ENCODE peak calls at places on chromosome 17, in six cellular contexts. A is ovary; P is stimulated activated CD8-positive, alpha-beta memory T cell treated with anti-CD3 and anti-CD28 coated beads, Interleukin-4, amount 100 ng/mL, for 4 hours; K is GM03348; M is transverse colon; S is aorta. T is an unnamed sample.

GRCh38 chr17:21066394-21066793 is 23.6 kb upstream of the USP22 start:
- DNase-seq in A (no peak), K (peak; percentile 37), P (no peak), S (no peak), M (no peak), T (no peak)

GRCh38 chr17:46943218-46943510 is 20.2 kb downstream of the GOSR2 start:
- DNase-seq in S (no peak), P (no peak), M (no peak), K (no peak), A (no peak), T (no peak)

GRCh38 chr17:20073056-20073979 is 64.2 kb downstream of the SPECC1 start:
- DNase-seq in A (peak; percentile 65), S (peak; percentile 85), K (peak; percentile 37), P (peak; percentile 7), M (peak; percentile 38), T (no peak)

GRCh38 chr17:59327136-59327878 is 4.1 kb upstream of the YPEL2 start:
- DNase-seq in K (no peak), S (no peak), P (no peak), M (no peak), A (no peak), T (no peak)

GRCh38 chr17:18987862-18988545 is 16.6 kb downstream of the FAM83G start:
- DNase-seq in S (no peak), K (no peak), A (no peak), P (no peak), M (no peak), T (no peak)

GRCh38 chr17:80068301-80069160 is 32.1 kb downstream of the CCDC40 start:
- DNase-seq in A (peak; percentile 53), S (no peak), K (no peak), M (no peak), P (no peak), T (peak; percentile 73)

GRCh38 chr17:39994448-39994847 is 13.8 kb downstream of the PSMD3 start:
- DNase-seq in K (no peak), M (no peak), P (no peak), A (no peak), S (no peak), T (no peak)

GRCh38 chr17:66647391-66647983 is 187.4 kb upstream of the CACNG5 start:
- DNase-seq in M (peak; percentile 29), A (no peak), S (no peak), K (no peak), P (no peak), T (no peak)

GRCh38 chr17:66517336-66518009 is 215.1 kb downstream of the PRKCA start:
- DNase-seq in P (no peak), M (no peak), A (no peak), K (no peak), S (no peak), T (no peak)

GRCh38 chr17:73738751-73739575 is 94.7 kb upstream of the SDK2 start:
- DNase-seq in P (no peak), M (no peak), S (no peak), A (no peak), K (no peak), T (no peak)

GRCh38 chr17:43917348-43918025 is 10.2 kb upstream of the MPP2 start:
- DNase-seq in K (no peak), P (no peak), S (peak; percentile 88), A (no peak), M (peak; percentile 50), T (no peak)

GRCh38 chr17:81870155-81870977 is 771 bp downstream of the ARHGDIA start:
- DNase-seq in S (peak; percentile 83), K (peak; percentile 67), P (no peak), M (peak; percentile 57), A (peak; percentile 53), T (no peak)

GRCh38 chr17:81332118-81332834 is 37.2 kb upstream of the SLC38A10 start:
- DNase-seq in M (no peak), S (no peak), A (no peak), P (no peak), K (no peak), T (no peak)

GRCh38 chr17:37476431-37477130 is 13.1 kb upstream of the DUSP14 start:
- DNase-seq in S (no peak), M (peak; percentile 14), A (no peak), P (no peak), K (peak; percentile 81), T (no peak)

GRCh38 chr17:66426397-66427033 is 124.1 kb downstream of the PRKCA start:
- DNase-seq in M (peak; percentile 26), A (no peak), S (no peak), K (peak; percentile 19), P (peak; percentile 9), T (no peak)

GRCh38 chr17:6574689-6575595 is 18.6 kb upstream of the PITPNM3 start:
- DNase-seq in P (peak; percentile 14), A (no peak), M (peak; percentile 34), S (no peak), K (peak; percentile 82), T (no peak)

GRCh38 chr17:700504-701094 is 14.0 kb downstream of the VPS53 start:
- DNase-seq in K (peak; percentile 64), M (no peak), A (no peak), S (no peak), P (no peak), T (no peak)

T was measured in ureter.